ENCODE peak calls at places on chromosomes 2 and 18, in six cellular contexts. M is H1, H is mesenchymal stem cell, D is neuronal stem cell, V is H9, E is trophoblast cell. L is an unnamed sample.

GRCh38 chr18:47780011-47780725 is 150.3 kb downstream of the SMAD2 start:
- DNase-seq in E (peak), V (no peak), M (no peak), D (no peak), H (no peak), L (no peak)

GRCh38 chr2:71843391-71843850 is 304.2 kb downstream of the CYP26B1 start:
- DNase-seq in M (no peak), V (no peak), E (peak), H (peak), D (no peak), L (peak)

GRCh38 chr2:2974982-2975381 is 402.6 kb downstream of the EIPR1 start:
- DNase-seq in V (no peak), H (no peak), D (no peak), M (no peak), E (no peak), L (no peak)

GRCh38 chr2:157971702-157972101 is 95.6 kb upstream of the ACVR1 start:
- DNase-seq in E (no peak), D (no peak), M (no peak), H (no peak), V (no peak), L (no peak)

GRCh38 chr2:109654316-109655050 is 40.3 kb downstream of the SOWAHC start:
- DNase-seq in V (no peak), E (peak), M (no peak), D (no peak), H (no peak), L (no peak)

GRCh38 chr2:174048238-174048637 is 83.1 kb upstream of the SP3 start:
- DNase-seq in D (no peak), E (no peak), V (no peak), M (no peak), H (no peak), L (no peak)

GRCh38 chr18:321839-322467 is 54.1 kb upstream of the THOC1 start:
- DNase-seq in E (peak), H (peak), M (no peak), V (no peak), D (no peak), L (peak)

GRCh38 chr2:79573895-79574674 is 61.2 kb downstream of the CTNNA2 start:
- DNase-seq in V (no peak), M (no peak), D (no peak), H (no peak), E (no peak), L (no peak)

GRCh38 chr2:43737097-43737854 is 36.6 kb upstream of the DYNC2LI1 start:
- DNase-seq in E (peak), D (no peak), H (peak), M (no peak), V (no peak), L (peak)

GRCh38 chr18:26655614-26656400 is 107.5 kb upstream of the KCTD1 start:
- DNase-seq in M (no peak), H (peak), V (peak), E (peak), D (peak), L (peak)

GRCh38 chr18:59900222-59901128 is 679 bp downstream of the PMAIP1 start:
- DNase-seq in D (peak), E (peak), M (no peak), H (peak), V (peak), L (peak)

GRCh38 chr2:15846626-15847025 is 93.7 kb upstream of the MYCN start:
- DNase-seq in H (no peak), V (no peak), M (no peak), E (no peak), D (no peak), L (no peak)

GRCh38 chr2:54855434-54855833 is 132.0 kb downstream of the EML6 start:
- DNase-seq in V (no peak), E (no peak), H (no peak), D (no peak), M (no peak), L (peak)

GRCh38 chr18:55650363-55650870 is 62.4 kb upstream of the TCF4 start:
- DNase-seq in E (peak), V (no peak), H (peak), M (no peak), D (no peak), L (peak)

GRCh38 chr2:144015655-144016245 is 504.2 kb downstream of the ZEB2 start:
- DNase-seq in M (no peak), D (no peak), E (peak), H (peak), V (no peak), L (peak)

GRCh38 chr2:133346654-133347053 is 221.6 kb downstream of the NCKAP5 start:
- DNase-seq in D (no peak), H (peak), M (no peak), V (no peak), E (no peak), L (peak)
- H4K91ac ChIP-seq in D (no peak), H (no peak), M (no peak), V (no peak), E (no peak), L (peak)

GRCh38 chr2:156810094-156810493 is 373.9 kb downstream of the GPD2 start:
- DNase-seq in M (no peak), V (no peak), D (no peak), E (no peak), H (no peak), L (no peak)
- H4K8ac ChIP-seq in M (no peak), V (no peak), D (no peak), E (no peak), H (no peak), L (no peak)

DNA sequence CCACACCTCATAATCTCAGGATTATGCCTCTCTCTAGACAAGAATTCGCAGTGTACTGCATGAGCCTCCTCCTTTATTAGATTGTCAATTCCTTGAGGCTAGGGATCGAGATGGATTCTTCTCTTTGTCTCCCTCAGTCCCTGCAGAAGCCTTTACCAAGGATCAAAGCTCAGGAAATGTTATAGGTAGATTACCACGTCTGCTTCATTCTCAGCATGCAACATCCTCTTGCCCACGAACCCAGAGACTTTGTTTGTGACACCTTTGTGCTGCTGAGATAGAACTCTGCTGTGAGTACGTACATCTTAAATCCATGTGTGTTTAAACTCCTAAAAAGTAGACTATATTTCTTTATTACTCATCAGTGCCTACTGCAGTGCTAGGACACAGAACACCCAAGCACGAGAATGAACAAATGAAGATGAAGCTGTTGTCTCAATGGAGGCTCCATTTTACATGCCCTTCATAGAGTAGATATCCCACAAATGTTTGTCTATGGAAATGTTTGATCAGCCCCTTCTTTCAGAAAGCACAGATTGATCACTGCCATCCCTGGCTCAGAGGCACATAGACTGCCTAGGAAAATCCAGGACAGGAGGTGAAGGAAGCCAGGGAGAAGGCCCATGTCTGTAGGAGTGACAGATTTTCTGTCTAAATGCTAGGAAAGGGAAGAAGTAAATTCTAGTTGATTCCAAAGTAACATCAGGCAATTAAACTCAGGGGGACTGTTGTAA is 98.8 kb upstream of the KLHL29 start:
- DNase-seq in M (no peak), E (no peak), V (no peak), D (no peak), H (peak), L (no peak)
- H4K91ac ChIP-seq in M (no peak), E (peak), V (no peak), D (no peak), H (no peak), L (peak)

GRCh38 chr2:42573256-42573655 is 4.8 kb downstream of the MTA3 start:
- DNase-seq in V (no peak), E (no peak), D (no peak), M (no peak), H (no peak), L (no peak)
- H4K8ac ChIP-seq in V (no peak), E (no peak), D (no peak), M (no peak), H (no peak), L (no peak)

DNA sequence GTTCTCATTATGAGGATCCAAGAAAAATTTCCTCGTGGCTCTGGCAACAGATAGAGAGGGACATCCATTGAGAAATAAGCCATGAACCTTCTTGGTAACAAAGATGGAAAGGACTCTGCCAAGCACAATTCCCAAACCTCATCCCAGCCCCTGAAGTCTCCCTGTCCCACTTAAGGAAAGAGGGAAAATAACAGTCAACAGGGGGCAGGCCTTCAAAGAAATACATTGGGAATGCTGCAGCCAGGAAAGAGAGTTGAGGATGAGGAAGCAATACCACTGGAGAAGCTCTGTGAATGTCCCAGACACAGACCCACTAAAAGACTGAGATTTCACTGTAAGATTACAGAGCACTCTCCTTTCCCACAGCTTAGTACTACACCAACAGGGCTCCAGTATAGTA is 93.2 kb downstream of the CD226 start:
- DNase-seq in D (no peak), V (no peak), H (no peak), E (no peak), M (no peak), L (no peak)
- H4K91ac ChIP-seq in D (no peak), V (no peak), H (no peak), E (no peak), M (no peak), L (no peak)

L was measured in IMR-90.